ENCODE peak calls at places on chromosome 1, in ten cellular contexts. L is HL-60, U is sigmoid colon, P is GM12891, Z is endothelial cell of umbilical vein, Q is HCT116, F is GM12892, I is stomach, E is K562, N is transverse colon. Y is an unnamed sample.

GRCh38 chr1:183761871-183762270 is 43.0 kb upstream of the RGL1 start:
- DNase-seq in L (no peak), U (no peak), P (no peak), Z (no peak), Q (no peak), F (no peak), I (no peak), E (no peak), N (no peak), Y (no peak)

GRCh38 chr1:218686258-218686657 is 341.1 kb downstream of the TGFB2 start:
- DNase-seq in L (no peak), U (no peak), P (no peak), Z (peak), Q (no peak), F (no peak), I (no peak), E (no peak), N (no peak), Y (no peak)

GRCh38 chr1:229699613-229700242 is 73.7 kb downstream of the URB2 start:
- DNase-seq in L (no peak), U (no peak), P (no peak), Z (no peak), Q (no peak), F (no peak), I (no peak), E (no peak), N (no peak), Y (no peak)

GRCh38 chr1:51784997-51785421 is 93.5 kb downstream of the NRDC start:
- DNase-seq in L (no peak), U (no peak), P (no peak), Z (no peak), Q (no peak), F (no peak), I (no peak), E (no peak), N (no peak), Y (no peak)

GRCh38 chr1:201754353-201754752 is 74.6 kb upstream of the IPO9 start:
- DNase-seq in L (no peak), U (no peak), P (no peak), Z (no peak), Q (no peak), F (no peak), I (no peak), E (no peak), N (no peak), Y (no peak)

GRCh38 chr1:43913051-43913501 is 20.5 kb upstream of the ARTN start:
- DNase-seq in L (no peak), U (no peak), P (no peak), Z (no peak), Q (no peak), F (no peak), I (no peak), E (no peak), N (peak), Y (no peak)

GRCh38 chr1:229258031-229258850 is 12.7 kb upstream of the RAB4A start:
- DNase-seq in L (no peak), U (peak), P (peak), Z (peak), Q (peak), F (no peak), I (peak), E (peak), N (peak), Y (no peak)

GRCh38 chr1:230069813-230070212 is 2.8 kb downstream of the GALNT2 start:
- DNase-seq in L (no peak), U (peak), P (no peak), Z (no peak), Q (no peak), F (no peak), I (no peak), E (no peak), N (no peak), Y (no peak)

GRCh38 chr1:225945564-225945963 is 4.5 kb upstream of the LEFTY2 start:
- DNase-seq in L (no peak), U (no peak), P (no peak), Z (no peak), Q (no peak), F (no peak), I (no peak), E (peak), N (no peak), Y (no peak)

DNA sequence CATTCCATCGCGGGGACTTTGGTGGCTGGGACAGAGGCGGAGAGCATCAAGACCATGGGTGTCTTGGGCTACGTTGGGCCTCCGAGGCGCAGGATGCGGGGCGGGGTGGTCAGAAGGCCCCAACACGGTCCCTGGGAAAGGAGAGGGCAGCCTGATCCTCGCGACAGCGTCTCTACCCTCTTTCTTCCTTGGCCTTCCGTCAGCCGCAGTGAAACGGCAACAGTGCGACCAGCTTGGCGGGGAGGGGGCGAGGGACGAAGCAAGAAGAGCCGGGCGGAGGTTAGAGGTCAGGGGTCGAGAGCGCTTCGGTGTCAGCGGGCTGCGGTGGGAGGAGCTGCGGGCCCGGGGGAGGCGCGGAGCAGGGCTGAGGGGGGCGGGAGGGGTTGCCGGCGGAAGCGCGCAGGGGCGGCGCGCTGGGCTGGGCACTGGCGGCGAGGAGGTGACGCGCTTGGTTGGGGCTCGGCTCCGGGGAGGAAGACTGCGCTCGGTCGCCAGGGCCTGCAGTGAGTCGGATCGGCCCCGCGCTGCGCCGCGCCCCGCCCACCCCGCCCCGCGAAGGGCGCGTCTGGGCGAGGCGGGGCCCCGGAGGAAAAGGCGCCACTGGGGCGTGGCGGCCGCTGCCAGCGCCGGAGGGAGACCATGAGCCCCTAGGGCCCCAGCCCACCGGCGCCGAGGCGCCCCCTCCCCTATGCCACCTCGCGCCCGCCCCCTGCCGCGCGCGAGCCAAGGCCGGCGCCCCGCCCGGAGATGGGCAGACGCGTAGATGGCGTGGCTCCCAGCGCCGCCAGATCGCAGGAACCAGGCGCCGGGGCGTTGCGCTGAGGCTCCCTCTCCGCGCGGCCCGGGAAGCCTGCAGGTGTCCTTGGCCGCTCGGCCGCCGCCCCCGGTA is at the start of gene KCNC4:
- DNase-seq in L (peak), U (peak), P (peak), Z (peak), Q (peak), F (peak), I (peak), E (peak), N (peak), Y (no peak)
- TF ChIP-seq POLR2AphosphoS5 in L (no peak), U (no peak), P (no peak), Z (peak), Q (peak), F (no peak), I (peak), E (no peak), N (no peak), Y (no peak)

DNA sequence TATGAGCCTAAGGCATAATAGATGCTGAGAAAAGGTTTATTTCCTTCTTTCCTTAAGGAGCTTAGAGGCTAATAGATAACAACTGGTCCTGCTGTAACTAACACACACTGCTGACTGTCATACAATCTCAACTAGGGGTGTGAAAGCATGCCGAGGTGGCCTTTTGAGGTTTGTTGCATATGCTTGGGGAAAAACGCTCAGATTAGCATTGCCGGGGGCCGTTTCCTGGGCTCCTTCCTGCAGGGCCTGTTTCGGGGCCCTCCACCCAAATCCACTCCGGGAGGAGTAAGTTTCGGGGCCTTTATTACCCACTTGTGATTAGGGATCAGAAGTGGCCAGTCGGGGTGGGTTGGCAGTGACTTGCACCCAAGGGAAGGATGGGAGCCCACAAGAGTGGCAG is 27.2 kb upstream of the RCSD1 start:
- DNase-seq in L (no peak), U (no peak), P (no peak), Z (no peak), Q (no peak), F (no peak), I (no peak), E (no peak), N (no peak), Y (no peak)
- TF ChIP-seq POLR2AphosphoS5 in L (no peak), U (no peak), P (no peak), Z (no peak), Q (no peak), F (no peak), I (no peak), E (no peak), N (no peak), Y (no peak)

GRCh38 chr1:54474500-54475235 is 68.5 kb upstream of the SSBP3 start:
- DNase-seq in L (no peak), U (no peak), P (no peak), Z (no peak), Q (no peak), F (no peak), I (no peak), E (peak), N (peak), Y (no peak)

GRCh38 chr1:54477153-54477561 is 70.9 kb upstream of the ACOT11 start:
- DNase-seq in L (peak), U (no peak), P (no peak), Z (no peak), Q (no peak), F (no peak), I (no peak), E (no peak), N (no peak), Y (no peak)

GRCh38 chr1:54479251-54479650 is 68.8 kb upstream of the ACOT11 start:
- DNase-seq in L (no peak), U (no peak), P (no peak), Z (no peak), Q (no peak), F (no peak), I (no peak), E (no peak), N (no peak), Y (no peak)

GRCh38 chr1:54475357-54476230 is 69.4 kb upstream of the SSBP3 start:
- DNase-seq in L (no peak), U (no peak), P (no peak), Z (no peak), Q (no peak), F (no peak), I (no peak), E (no peak), N (no peak), Y (no peak)

DNA sequence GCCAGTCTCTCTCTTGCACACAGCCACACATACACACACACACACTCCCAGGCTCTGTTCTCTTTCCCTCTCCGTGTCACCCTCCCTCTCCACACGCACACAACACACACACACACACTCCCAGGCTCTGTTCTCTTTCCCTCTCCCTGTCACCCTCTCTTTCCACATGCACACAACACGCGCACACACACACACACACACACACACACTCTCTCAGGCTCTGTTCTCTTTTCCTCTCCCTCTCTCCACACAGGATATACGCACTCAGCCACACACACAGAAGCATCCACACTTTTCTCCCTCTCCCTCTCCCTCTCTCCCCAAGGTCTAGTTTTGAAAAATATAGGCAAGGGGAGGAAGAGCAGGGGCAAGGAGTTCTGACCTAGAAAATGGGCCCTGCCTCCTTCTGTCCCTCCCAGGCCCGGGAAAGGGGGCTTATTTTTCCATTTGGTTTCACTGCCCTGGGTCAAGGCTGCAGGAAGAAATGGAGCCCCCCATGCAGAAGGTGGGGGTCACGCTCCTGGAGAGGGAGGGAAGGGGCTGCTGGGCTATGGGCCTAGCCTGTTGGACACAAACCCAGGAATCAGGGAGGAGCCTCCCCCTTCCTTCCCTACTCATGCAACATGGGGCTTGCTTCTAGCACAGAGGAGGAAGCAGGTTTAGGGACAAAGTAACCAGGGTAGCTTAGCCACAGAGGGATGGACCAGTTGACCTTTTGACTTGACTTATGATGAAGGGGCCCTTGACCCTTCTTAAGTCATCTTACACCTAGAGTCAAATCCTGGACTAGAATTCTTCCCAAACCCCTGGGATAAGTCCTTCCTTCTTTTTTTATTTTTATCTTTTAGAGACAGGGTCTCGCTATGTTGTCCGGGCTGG is 70.3 kb upstream of the SSBP3 start:
- DNase-seq in L (peak), U (no peak), P (no peak), Z (no peak), Q (no peak), F (no peak), I (no peak), E (no peak), N (no peak), Y (no peak)
- TF ChIP-seq POLR2AphosphoS5 in L (no peak), U (no peak), P (no peak), Z (no peak), Q (no peak), F (no peak), I (no peak), E (no peak), N (no peak), Y (no peak)

GRCh38 chr1:8314346-8315280 is 3.3 kb upstream of the SLC45A1 start:
- DNase-seq in L (no peak), U (peak), P (no peak), Z (peak), Q (peak), F (peak), I (peak), E (peak), N (peak), Y (peak)
- TF ChIP-seq POLR2AphosphoS5 in L (no peak), U (no peak), P (no peak), Z (no peak), Q (peak), F (no peak), I (peak), E (no peak), N (no peak), Y (peak)

DNA sequence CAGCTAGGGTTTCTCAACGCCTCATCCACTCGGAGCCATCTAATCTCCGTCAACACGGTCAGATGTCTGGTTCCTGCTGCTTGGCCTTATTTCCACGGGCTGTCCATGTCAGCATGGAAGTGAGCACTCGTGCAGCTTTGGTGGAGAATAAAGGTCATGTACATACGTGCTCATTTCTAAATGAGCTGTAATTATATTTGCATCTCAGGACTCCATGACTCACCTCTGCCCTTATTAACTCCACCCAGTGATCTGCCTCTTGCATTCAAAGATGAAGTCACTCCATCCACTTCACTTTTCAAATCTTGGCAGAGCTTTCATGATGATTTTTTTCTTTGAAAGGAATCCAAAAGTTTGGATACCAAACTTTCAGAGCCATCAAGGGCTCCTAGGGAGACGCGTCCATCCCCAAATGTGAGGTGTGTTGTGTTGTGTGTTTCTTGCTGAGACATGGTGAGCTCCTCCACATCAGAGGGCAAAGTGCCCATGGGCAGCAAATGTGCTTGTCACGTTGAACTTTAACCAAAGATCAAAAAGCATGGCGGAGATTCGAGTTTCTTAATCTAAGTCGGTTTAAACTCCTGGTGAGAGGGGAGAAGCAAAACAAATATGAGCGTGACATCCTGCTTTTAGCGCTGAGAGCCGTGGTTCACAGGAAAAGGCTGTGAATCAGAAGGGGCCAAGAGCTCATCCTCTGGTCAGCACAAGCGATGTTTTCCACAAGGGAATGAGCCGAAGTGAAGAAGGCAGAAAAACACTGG is 68.6 kb upstream of the ERRFI1 start:
- DNase-seq in L (no peak), U (no peak), P (no peak), Z (peak), Q (no peak), F (no peak), I (no peak), E (no peak), N (peak), Y (no peak)
- TF ChIP-seq POLR2AphosphoS5 in L (no peak), U (no peak), P (no peak), Z (peak), Q (peak), F (no peak), I (peak), E (no peak), N (no peak), Y (no peak)

DNA sequence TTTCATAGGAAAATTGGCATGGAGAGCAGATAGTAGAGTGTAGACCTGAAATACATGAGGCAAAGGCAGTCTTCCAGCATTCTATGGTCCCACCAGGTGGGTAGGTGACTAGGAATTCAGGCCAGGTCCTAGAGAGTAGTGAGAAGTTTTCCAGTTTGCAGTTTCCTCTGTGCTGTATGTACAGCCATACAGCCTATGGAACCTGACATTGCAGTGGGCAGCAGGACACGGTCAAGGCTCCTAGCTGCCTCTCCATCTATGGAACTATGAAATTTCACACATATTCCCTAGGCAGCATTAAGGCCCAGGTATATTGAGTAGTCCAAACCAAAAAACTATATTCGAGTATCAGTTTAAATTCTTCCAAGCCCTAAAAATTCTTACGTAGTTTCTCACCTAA is 16.3 kb downstream of the POGK start:
- DNase-seq in L (no peak), U (no peak), P (no peak), Z (no peak), Q (no peak), F (no peak), I (no peak), E (no peak), N (no peak), Y (no peak)
- TF ChIP-seq POLR2AphosphoS5 in L (peak), U (no peak), P (no peak), Z (no peak), Q (no peak), F (no peak), I (no peak), E (no peak), N (no peak), Y (no peak)

GRCh38 chr1:164982545-164982944 is 374.0 kb downstream of the LMX1A start:
- DNase-seq in L (no peak), U (no peak), P (no peak), Z (no peak), Q (no peak), F (no peak), I (no peak), E (no peak), N (no peak), Y (no peak)
- TF ChIP-seq POLR2AphosphoS5 in L (no peak), U (no peak), P (no peak), Z (no peak), Q (no peak), F (no peak), I (no peak), E (no peak), N (no peak), Y (no peak)

DNA sequence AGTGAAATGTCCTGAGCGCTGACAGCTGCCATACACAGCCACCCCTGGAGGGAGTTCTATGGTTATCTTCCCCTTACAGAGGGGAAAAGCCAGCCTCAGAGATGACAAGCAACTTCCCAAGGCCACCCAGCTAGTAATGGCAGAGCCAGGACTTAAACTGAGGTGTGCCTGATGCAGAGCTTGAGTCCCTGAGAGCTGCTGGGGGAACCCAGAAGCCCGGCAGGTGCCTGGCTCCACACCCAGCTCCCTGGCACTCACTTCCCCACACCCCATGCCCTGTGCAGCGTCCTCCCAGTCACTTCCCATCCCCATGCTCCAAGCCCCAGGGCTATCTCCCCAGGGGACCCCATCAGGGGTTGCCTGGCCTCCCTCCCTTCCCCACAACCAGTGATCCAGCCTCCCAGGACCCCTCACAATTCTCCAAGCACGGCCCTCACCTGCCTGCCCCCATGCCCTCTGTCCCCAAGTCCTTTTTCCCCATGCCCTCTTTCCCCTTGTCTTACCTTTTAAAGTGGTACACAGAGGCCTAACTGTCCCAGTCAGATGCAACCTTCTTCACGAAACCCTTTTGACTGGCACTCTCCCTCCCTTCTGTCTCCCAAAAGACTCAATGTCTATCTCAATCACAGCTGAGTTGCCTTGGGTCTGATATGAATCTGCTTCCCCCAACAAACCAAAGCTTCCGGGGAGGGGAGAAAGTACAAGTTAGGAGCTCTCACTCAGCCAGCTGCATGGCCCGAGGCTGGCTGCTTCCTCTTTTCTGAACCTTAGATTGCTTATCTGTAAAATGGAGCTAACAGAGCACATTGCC is 39.8 kb upstream of the LRP8 start:
- DNase-seq in L (no peak), U (no peak), P (peak), Z (no peak), Q (no peak), F (peak), I (peak), E (peak), N (peak), Y (no peak)
- TF ChIP-seq POLR2AphosphoS5 in L (peak), U (no peak), P (peak), Z (no peak), Q (no peak), F (peak), I (no peak), E (peak), N (no peak), Y (no peak)

DNA sequence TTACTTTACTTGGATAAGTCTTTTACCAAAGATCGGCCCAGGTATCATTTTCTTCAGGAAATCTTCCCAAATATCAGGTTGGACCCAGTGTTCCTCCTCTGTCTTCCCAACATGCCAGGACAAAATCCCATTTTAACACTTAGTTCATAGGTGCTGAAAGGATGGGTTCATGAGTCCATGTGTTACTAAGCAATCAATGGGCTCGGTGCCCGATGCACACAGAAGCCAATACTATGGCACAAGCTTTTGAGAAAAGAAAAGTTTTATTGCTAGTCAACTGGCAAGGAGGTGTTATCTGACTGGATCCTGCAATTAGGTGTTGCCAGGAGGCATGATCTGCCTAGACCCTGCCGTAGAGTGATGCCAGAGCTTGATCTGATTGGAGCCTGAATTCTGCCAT is 133.3 kb upstream of the SLC44A3 start:
- DNase-seq in L (no peak), U (no peak), P (no peak), Z (no peak), Q (no peak), F (no peak), I (no peak), E (no peak), N (peak), Y (no peak)
- TF ChIP-seq POLR2AphosphoS5 in L (no peak), U (no peak), P (no peak), Z (no peak), Q (no peak), F (no peak), I (no peak), E (no peak), N (no peak), Y (no peak)

Y was measured in Panc1.